ENCODE peak calls at places on chromosome 11, in six cellular contexts. K, Z, Y, I, C and B are unnamed samples.

GRCh38 chr11:116579857-116580727 is 192.7 kb downstream of the BUD13 start:
- DNase-seq in Z (no peak), C (no peak), Y (no peak), I (peak), K (no peak), B (no peak)

GRCh38 chr11:59158206-59159068 is 13.5 kb upstream of the DTX4 start:
- DNase-seq in K (peak), I (peak), C (no peak), Y (peak), Z (no peak), B (no peak)

GRCh38 chr11:131581006-131581405 is 210.6 kb downstream of the NTM start:
- DNase-seq in C (no peak), Y (no peak), I (no peak), Z (no peak), K (no peak), B (no peak)

GRCh38 chr11:134682577-134682976 is 270.5 kb upstream of the B3GAT1 start:
- DNase-seq in Z (no peak), Y (no peak), K (no peak), C (no peak), I (no peak), B (no peak)

GRCh38 chr11:66862559-66863037 is 5.7 kb downstream of the LRFN4 start:
- DNase-seq in Y (no peak), Z (no peak), C (no peak), I (no peak), K (no peak), B (no peak)

GRCh38 chr11:40606800-40607199 is 852.7 kb downstream of the LRRC4C start:
- DNase-seq in K (no peak), I (no peak), C (no peak), Z (no peak), Y (no peak), B (no peak)

GRCh38 chr11:12724301-12725046 is 50.3 kb downstream of the TEAD1 start:
- DNase-seq in Z (peak), I (no peak), Y (no peak), K (no peak), C (no peak), B (peak)

GRCh38 chr11:116797816-116798215 is 6.1 kb upstream of the APOA5 start:
- DNase-seq in I (no peak), Z (no peak), C (no peak), K (no peak), Y (no peak), B (no peak)

GRCh38 chr11:117300301-117300700 is 9.2 kb downstream of the BACE1-AS start:
- DNase-seq in I (peak), C (no peak), K (no peak), Z (no peak), Y (no peak), B (no peak)

GRCh38 chr11:59556115-59556882 is 45.0 kb downstream of the OR4D9 start:
- DNase-seq in Y (peak), I (peak), C (no peak), Z (peak), K (peak), B (no peak)

GRCh38 chr11:119236891-119237290 is 30.8 kb downstream of the CBL start:
- DNase-seq in I (no peak), Y (no peak), K (no peak), Z (no peak), C (no peak), B (no peak)

GRCh38 chr11:118615282-118615979 is 8.0 kb downstream of the PHLDB1 start:
- DNase-seq in I (peak), C (no peak), Z (peak), Y (no peak), K (no peak), B (peak)